ENCODE peak calls at places on chromosomes 6 and 20, in six cellular contexts. L, M, O, Z, A and F are unnamed samples.

GRCh38 chr6:2412731-2413130 is 167.3 kb upstream of the GMDS start:
- DNase-seq in L (no peak), Z (no peak), M (no peak), A (peak; percentile 36), O (peak; percentile 82), F (peak; percentile 89)

GRCh38 chr20:53244711-53245110 is 272.6 kb downstream of the TSHZ2 start:
- DNase-seq in L (no peak), O (peak; percentile 28), A (no peak), M (no peak), Z (no peak), F (no peak)

GRCh38 chr6:156102129-156102528 is 646.5 kb upstream of the NOX3 start:
- DNase-seq in L (no peak), A (peak; percentile 23), Z (peak; percentile 10), M (peak; percentile 51), O (peak; percentile 1), F (no peak)

GRCh38 chr6:109793793-109794192 is 102.7 kb downstream of the FIG4 start:
- DNase-seq in L (no peak), M (no peak), A (peak; percentile 93), Z (peak; percentile 77), O (peak; percentile 96), F (peak; percentile 85)

GRCh38 chr20:63223121-63223825 is 7.3 kb upstream of the YTHDF1 start:
- DNase-seq in M (peak; percentile 80), Z (peak; percentile 62), A (peak; percentile 35), L (peak; percentile 54), O (peak; percentile 51), F (peak; percentile 89)

GRCh38 chr6:7910298-7910653 is 312 bp downstream of the TXNDC5 start:
- DNase-seq in O (no peak), M (peak; percentile 16), Z (no peak), A (no peak), L (no peak), F (peak; percentile 93)

GRCh38 chr6:1952726-1953360 is 292.6 kb downstream of the GMDS start:
- DNase-seq in Z (peak; percentile 60), O (peak; percentile 95), M (no peak), A (no peak), L (no peak), F (peak; percentile 76)

GRCh38 chr6:81166770-81167169 is 585.7 kb downstream of the TENT5A start:
- DNase-seq in A (no peak), L (no peak), O (peak; percentile 75), Z (no peak), M (no peak), F (no peak)

GRCh38 chr20:19775353-19776201 is 17.5 kb downstream of the RIN2 start:
- DNase-seq in M (no peak), O (peak; percentile 45), L (no peak), A (no peak), Z (no peak), F (no peak)

GRCh38 chr20:16637814-16638213 is 64.6 kb upstream of the KIF16B start:
- DNase-seq in Z (no peak), O (no peak), L (no peak), A (no peak), M (no peak), F (no peak)

GRCh38 chr6:41200296-41200900 is 551 bp downstream of the TREML2 start:
- DNase-seq in Z (no peak), A (no peak), M (peak; percentile 35), L (no peak), O (peak; percentile 26), F (no peak)

GRCh38 chr20:36466089-36466488 is 75.2 kb upstream of the MYL9 start:
- DNase-seq in Z (no peak), O (peak; percentile 42), L (no peak), M (no peak), A (peak; percentile 24), F (no peak)

GRCh38 chr6:132021552-132022375 is 70.6 kb upstream of the CCN2 start:
- DNase-seq in O (no peak), M (no peak), A (no peak), L (no peak), Z (peak; percentile 54), F (no peak)

GRCh38 chr6:45253457-45253856 is 74.7 kb upstream of the RUNX2 start:
- DNase-seq in L (no peak), M (no peak), Z (no peak), A (no peak), O (no peak), F (no peak)

GRCh38 chr20:25418779-25419178 is 11.3 kb downstream of the GINS1 start:
- DNase-seq in M (no peak), O (peak; percentile 48), A (no peak), Z (no peak), L (no peak), F (no peak)

GRCh38 chr6:167119680-167120556 is 3.0 kb upstream of the CCR6 start:
- DNase-seq in L (no peak), M (no peak), O (no peak), A (no peak), Z (no peak), F (no peak)

GRCh38 chr6:37575221-37575620 is 75.5 kb upstream of the CCDC167 start:
- DNase-seq in Z (no peak), L (no peak), M (no peak), A (no peak), O (no peak), F (no peak)

GRCh38 chr6:140554421-140554820 is 1180.0 kb upstream of the CITED2 start:
- DNase-seq in Z (no peak), L (no peak), O (no peak), A (no peak), M (no peak), F (no peak)

GRCh38 chr6:15538106-15538505 is 124.7 kb downstream of the DTNBP1 start:
- DNase-seq in L (no peak), M (no peak), O (no peak), A (no peak), Z (no peak), F (no peak)

GRCh38 chr20:23692725-23693124 is 3.9 kb upstream of the CST4 start:
- DNase-seq in A (no peak), O (peak; percentile 5), L (no peak), M (no peak), Z (no peak), F (no peak)

GRCh38 chr20:44496976-44497375 is 21.3 kb downstream of the TTPAL start:
- DNase-seq in A (no peak), O (peak; percentile 95), M (no peak), L (no peak), Z (peak; percentile 69), F (peak; percentile 88)

GRCh38 chr6:7703148-7703680 is 22.7 kb upstream of the BMP6 start:
- DNase-seq in L (no peak), Z (no peak), O (peak; percentile 54), M (no peak), A (no peak), F (no peak)

GRCh38 chr6:44202972-44203750 is 13.6 kb upstream of the MYMX start:
- DNase-seq in Z (no peak), M (peak; percentile 19), O (no peak), L (no peak), A (no peak), F (no peak)

GRCh38 chr6:44199883-44200282 is 16.8 kb upstream of the MYMX start:
- DNase-seq in M (no peak), L (no peak), A (no peak), Z (no peak), O (no peak), F (no peak)

GRCh38 chr6:44202332-44202971 is 14.3 kb upstream of the MYMX start:
- DNase-seq in L (no peak), A (no peak), Z (no peak), M (peak; percentile 95), O (no peak), F (no peak)

GRCh38 chr6:44201200-44201599 is 15.5 kb upstream of the MYMX start:
- DNase-seq in M (no peak), L (no peak), O (no peak), A (no peak), Z (no peak), F (no peak)

DNA sequence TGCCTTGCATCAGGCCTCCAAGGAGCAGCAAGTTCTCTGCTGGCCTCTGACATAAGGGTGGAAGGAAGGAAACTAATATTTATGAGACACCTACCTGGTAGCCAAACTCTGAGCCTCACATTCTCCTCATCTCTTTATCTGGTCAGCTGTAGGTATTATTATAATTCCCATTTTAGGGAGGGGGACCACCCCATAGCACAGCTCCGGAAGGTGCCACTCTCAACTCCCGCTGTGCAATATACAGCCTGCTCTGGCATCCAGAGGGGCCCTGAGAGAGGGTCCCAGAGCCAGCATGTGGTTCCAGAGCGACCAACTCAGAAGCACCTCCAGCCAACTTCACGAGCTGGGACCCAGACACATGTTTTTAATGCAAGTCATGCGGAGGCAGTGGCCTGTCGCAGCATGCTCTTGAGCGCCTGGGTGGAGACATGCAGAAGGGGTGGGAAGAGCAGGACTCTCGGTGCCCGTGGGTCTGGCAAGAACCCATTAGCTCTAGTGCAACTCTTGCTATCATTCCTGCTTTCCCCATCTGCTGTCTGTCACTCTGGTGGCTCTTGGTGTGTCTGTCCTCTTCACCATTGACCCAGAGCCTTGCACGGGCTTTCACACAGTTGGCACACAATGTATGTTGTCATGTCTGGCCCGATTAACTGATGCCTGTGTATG is 15.0 kb upstream of the MYMX start:
- DNase-seq in M (no peak), Z (no peak), A (no peak), L (no peak), O (no peak), F (no peak)
- H3K27ac ChIP-seq in M (peak overlapping the region; percentile 95), Z (no peak overlapping the region), A (no peak overlapping the region), L (no peak overlapping the region), O (no peak overlapping the region), F (no peak overlapping the region)

GRCh38 chr6:104633125-104633524 is 226.6 kb downstream of the HACE1 start:
- DNase-seq in Z (no peak), A (peak; percentile 62), M (no peak), L (no peak), O (peak; percentile 24), F (no peak)

GRCh38 chr6:104629826-104630225 is 229.9 kb downstream of the HACE1 start:
- DNase-seq in O (no peak), L (no peak), A (no peak), Z (no peak), M (no peak), F (no peak)

GRCh38 chr6:104630955-104631354 is 228.8 kb downstream of the HACE1 start:
- DNase-seq in M (no peak), L (no peak), A (no peak), O (no peak), Z (no peak), F (no peak)

GRCh38 chr6:104632565-104632964 is 227.2 kb downstream of the HACE1 start:
- DNase-seq in M (no peak), A (no peak), L (no peak), Z (no peak), O (no peak), F (no peak)

GRCh38 chr6:104630522-104630921 is 229.2 kb downstream of the HACE1 start:
- DNase-seq in O (no peak), Z (no peak), M (peak; percentile 45), L (no peak), A (no peak), F (no peak)
- H3K4me2 ChIP-seq in O (no peak overlapping the region), Z (no peak overlapping the region), M (peak overlapping the region; percentile 17), L (no peak overlapping the region), A (no peak overlapping the region), F (no peak overlapping the region)

GRCh38 chr6:151445482-151445881 is 6.4 kb downstream of the RMND1 start:
- DNase-seq in M (no peak), A (peak; percentile 53), L (no peak), O (peak; percentile 62), Z (no peak), F (peak; percentile 93)
- H3K4me3 ChIP-seq in M (no peak overlapping the region), A (no peak overlapping the region), L (no peak overlapping the region), O (peak overlapping the region; percentile 31), Z (no peak overlapping the region), F (no peak overlapping the region)

DNA sequence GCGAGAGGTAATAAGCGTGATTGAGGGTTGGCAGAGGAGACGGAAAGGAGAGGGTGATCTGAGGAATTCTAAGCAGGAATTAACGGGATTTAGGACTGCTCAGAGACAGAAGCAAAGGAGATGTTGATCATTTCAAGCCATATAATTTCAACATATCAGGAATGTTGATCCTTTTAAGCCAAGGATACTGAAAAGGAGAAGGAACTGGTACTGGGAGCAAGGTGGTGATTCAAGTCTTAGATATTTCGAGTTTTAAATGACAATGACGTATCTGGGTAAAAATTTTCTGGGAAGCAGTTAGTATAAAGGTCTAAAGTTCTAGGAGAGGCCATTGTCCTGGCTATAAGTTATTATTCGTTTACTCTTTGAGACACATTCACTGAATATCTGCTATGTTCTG is 91.3 kb upstream of the OGFRL1 start:
- DNase-seq in O (peak; percentile 5), L (no peak), A (no peak), Z (peak; percentile 18), M (peak; percentile 17), F (peak; percentile 67)
- H3K27ac ChIP-seq in O (peak overlapping the region; percentile 7), L (no peak overlapping the region), A (no peak overlapping the region), Z (peak overlapping the region; percentile 79), M (no peak overlapping the region), F (peak overlapping the region; percentile 98)